ENCODE peak calls at places on chromosomes 5 and 9, in seven cellular contexts. M is neural progenitor cell, C is MM.1S, J is GM13977, L is fibroblast of pulmonary artery, K is Caco-2, U is GM12865. E is an unnamed sample.

GRCh38 chr5:39363217-39363616 is 1.1 kb downstream of the C9 start:
- DNase-seq in M (no peak), C (no peak), J (no peak), L (no peak), K (no peak), U (no peak), E (no peak)

GRCh38 chr5:78293856-78294249 is 645 bp downstream of the AP3B1 start:
- DNase-seq in M (peak), C (peak), J (no peak), L (no peak), K (no peak), U (no peak), E (no peak)

GRCh38 chr5:93162201-93162654 is 418.8 kb downstream of the NR2F1-AS1 start:
- DNase-seq in M (peak), C (no peak), J (no peak), L (peak), K (no peak), U (no peak), E (no peak)

GRCh38 chr5:69493235-69493925 is 790 bp downstream of the OCLN start:
- DNase-seq in M (peak), C (peak), J (peak), L (no peak), K (peak), U (peak), E (peak)

GRCh38 chr9:99039388-99040182 is 65.3 kb upstream of the TGFBR1 start:
- DNase-seq in M (no peak), C (peak), J (no peak), L (no peak), K (no peak), U (no peak), E (no peak)

GRCh38 chr5:35171991-35172390 is 58.3 kb downstream of the PRLR start:
- DNase-seq in M (no peak), C (no peak), J (no peak), L (no peak), K (no peak), U (no peak), E (no peak)

GRCh38 chr5:154868702-154869101 is 10.3 kb downstream of the CNOT8 start:
- DNase-seq in M (no peak), C (no peak), J (no peak), L (no peak), K (peak), U (no peak), E (no peak)

GRCh38 chr5:102561894-102562760 is 63.3 kb upstream of the SLCO6A1 start:
- DNase-seq in M (peak), C (peak), J (no peak), L (peak), K (peak), U (peak), E (no peak)

GRCh38 chr9:101442248-101443136 is 6.9 kb upstream of the ALDOB start:
- DNase-seq in M (no peak), C (no peak), J (no peak), L (no peak), K (no peak), U (no peak), E (no peak)

GRCh38 chr5:138360941-138361452 is 8.5 kb downstream of the KDM3B start:
- DNase-seq in M (no peak), C (no peak), J (no peak), L (no peak), K (no peak), U (no peak), E (no peak)

GRCh38 chr5:142783601-142784291 is 13.6 kb downstream of the ARHGAP26 start:
- DNase-seq in M (peak), C (peak), J (no peak), L (peak), K (no peak), U (peak), E (no peak)

GRCh38 chr9:86829496-86830046 is 117.7 kb downstream of the GAS1 start:
- DNase-seq in M (no peak), C (no peak), J (no peak), L (no peak), K (no peak), U (no peak), E (no peak)

GRCh38 chr5:80569086-80569960 is 757 bp downstream of the ANKRD34B start:
- DNase-seq in M (peak), C (no peak), J (peak), L (no peak), K (peak), U (peak), E (no peak)

GRCh38 chr9:22210262-22210661 is 201.2 kb upstream of the CDKN2B start:
- DNase-seq in M (no peak), C (no peak), J (no peak), L (no peak), K (no peak), U (no peak), E (no peak)

GRCh38 chr9:101376117-101376866 is 8.5 kb downstream of the BAAT start:
- DNase-seq in M (no peak), C (no peak), J (no peak), L (peak), K (no peak), U (no peak), E (no peak)

GRCh38 chr9:97703437-97704326 is 6.5 kb upstream of the XPA start:
- DNase-seq in M (no peak), C (peak), J (no peak), L (peak), K (peak), U (peak), E (no peak)

GRCh38 chr5:8844847-8845246 is 701.0 kb downstream of the SEMA5A start:
- DNase-seq in M (no peak), C (no peak), J (no peak), L (peak), K (no peak), U (no peak), E (no peak)

GRCh38 chr5:149745-150450 is 41.4 kb upstream of the LRRC14B start:
- DNase-seq in M (no peak), C (no peak), J (no peak), L (peak), K (no peak), U (no peak), E (no peak)

GRCh38 chr5:65926893-65927292 is 518 bp downstream of the ERBIN start:
- DNase-seq in M (peak), C (peak), J (no peak), L (peak), K (peak), U (peak), E (no peak)

GRCh38 chr5:74409166-74409706 is 231.3 kb downstream of the ENC1 start:
- DNase-seq in M (no peak), C (no peak), J (no peak), L (no peak), K (no peak), U (no peak), E (no peak)

GRCh38 chr9:121201045-121201737 is 478 bp downstream of the RAB14 start:
- DNase-seq in M (peak), C (peak), J (peak), L (no peak), K (peak), U (peak), E (peak)

GRCh38 chr9:114275246-114275994 is 47.5 kb upstream of the ORM1 start:
- DNase-seq in M (no peak), C (no peak), J (no peak), L (peak), K (no peak), U (no peak), E (peak)

GRCh38 chr9:116422119-116422979 is 264.8 kb upstream of the TRIM32 start:
- DNase-seq in M (no peak), C (no peak), J (no peak), L (no peak), K (no peak), U (no peak), E (no peak)

GRCh38 chr9:19999491-20000057 is 210.7 kb upstream of the SLC24A2 start:
- DNase-seq in M (no peak), C (no peak), J (peak), L (peak), K (no peak), U (peak), E (no peak)

GRCh38 chr9:129339539-129340157 is 161.6 kb upstream of the IER5L start:
- DNase-seq in M (no peak), C (no peak), J (no peak), L (no peak), K (no peak), U (no peak), E (no peak)

GRCh38 chr9:134418986-134419683 is 92.9 kb downstream of the RXRA start:
- DNase-seq in M (no peak), C (no peak), J (no peak), L (no peak), K (no peak), U (no peak), E (no peak)

GRCh38 chr5:85453026-85453349 is 1068.3 kb upstream of the EDIL3 start:
- DNase-seq in M (no peak), C (no peak), J (no peak), L (no peak), K (no peak), U (no peak), E (no peak)

GRCh38 chr9:107275530-107275929 is 7.5 kb upstream of the RAD23B start:
- DNase-seq in M (no peak), C (no peak), J (no peak), L (no peak), K (no peak), U (no peak), E (no peak)

GRCh38 chr9:71980266-71981018 is 69.0 kb downstream of the C9orf85 start:
- DNase-seq in M (no peak), C (no peak), J (no peak), L (no peak), K (no peak), U (no peak), E (no peak)

GRCh38 chr9:71977003-71977402 is 65.6 kb downstream of the C9orf85 start:
- DNase-seq in M (no peak), C (no peak), J (no peak), L (no peak), K (no peak), U (no peak), E (no peak)

DNA sequence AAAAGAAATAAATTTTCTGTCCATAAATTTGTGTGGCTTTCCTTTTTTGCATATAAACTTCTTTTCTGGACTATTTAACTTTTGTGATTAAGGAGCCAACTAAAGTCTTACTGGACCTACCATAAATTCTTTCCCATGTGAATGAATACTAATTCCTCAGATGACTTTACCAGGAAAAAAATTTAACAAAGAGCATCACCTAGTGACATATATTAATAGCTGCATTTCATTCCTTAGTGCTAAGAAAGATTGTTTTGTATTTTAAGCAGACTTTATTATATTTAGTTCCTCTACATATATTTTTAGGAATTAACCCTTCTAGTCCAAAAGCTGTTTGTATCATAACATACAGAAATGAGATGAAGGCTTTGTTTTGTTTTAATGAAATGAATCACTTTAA is 64.4 kb downstream of the C9orf85 start:
- DNase-seq in M (no peak), C (no peak), J (no peak), L (peak), K (no peak), U (no peak), E (no peak)
- TF ChIP-seq CTCF in M (no peak), C (peak), J (peak), L (peak), K (no peak), U (no peak), E (no peak)

DNA sequence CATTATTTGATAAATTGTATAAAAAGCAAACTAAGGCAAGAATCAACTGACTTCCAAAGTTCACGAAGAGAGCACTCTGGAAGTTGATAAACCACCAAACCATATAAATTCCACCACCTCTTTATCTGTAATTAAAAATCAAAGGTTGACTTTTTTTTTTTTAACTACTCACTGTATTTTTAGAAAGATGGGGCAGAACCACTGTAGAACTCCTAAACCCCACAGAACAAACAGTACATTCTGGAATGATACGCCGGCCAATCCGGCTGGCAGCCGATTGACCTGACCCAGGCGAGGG is 435 bp upstream of the CCNG1 start:
- DNase-seq in M (no peak), C (no peak), J (no peak), L (no peak), K (no peak), U (no peak), E (no peak)
- TF ChIP-seq CTCF in M (no peak), C (no peak), J (no peak), L (no peak), K (no peak), U (no peak), E (no peak)

GRCh38 chr5:179892255-179892654 is 15.4 kb downstream of the TBC1D9B start:
- DNase-seq in M (no peak), C (no peak), J (no peak), L (no peak), K (no peak), U (no peak), E (no peak)
- TF ChIP-seq CTCF in M (no peak), C (no peak), J (no peak), L (no peak), K (no peak), U (no peak), E (no peak)

GRCh38 chr5:36667826-36668225 is 61.4 kb downstream of the SLC1A3 start:
- DNase-seq in M (no peak), C (no peak), J (no peak), L (peak), K (peak), U (no peak), E (no peak)
- TF ChIP-seq CTCF in M (no peak), C (no peak), J (no peak), L (no peak), K (no peak), U (no peak), E (no peak)

GRCh38 chr9:77011973-77012817 is 7.3 kb upstream of the FOXB2 start:
- DNase-seq in M (peak), C (peak), J (peak), L (peak), K (no peak), U (peak), E (peak)
- TF ChIP-seq CTCF in M (peak), C (peak), J (peak), L (peak), K (no peak), U (peak), E (peak)

DNA sequence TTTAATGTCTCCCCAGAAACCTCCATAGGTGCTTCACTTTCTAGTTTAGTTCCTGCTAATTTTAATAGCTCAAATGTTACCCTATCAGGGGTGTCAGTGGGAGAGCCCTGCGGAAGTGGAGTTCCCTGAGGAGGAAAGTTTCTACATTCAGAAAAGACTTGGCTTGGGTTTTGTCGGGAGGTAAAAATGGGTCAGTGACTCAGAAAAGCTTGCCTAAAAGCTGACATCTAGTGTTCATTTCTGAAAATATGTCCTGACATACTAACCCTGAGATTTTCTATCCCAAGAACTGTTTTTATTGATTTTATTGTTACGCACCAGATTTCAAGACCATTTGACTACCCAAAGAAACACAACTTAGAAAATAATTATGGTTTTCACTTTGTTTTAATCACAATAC is 40.9 kb upstream of the GLDC start:
- DNase-seq in M (no peak), C (no peak), J (no peak), L (peak), K (no peak), U (peak), E (no peak)
- TF ChIP-seq CTCF in M (peak), C (peak), J (peak), L (peak), K (no peak), U (peak), E (peak)

E was measured in type B pancreatic cell.